ENCODE peak calls at places on chromosomes 3 and 15, in five cellular contexts. I, H, W, B and P are unnamed samples.
A peak's percentile ranks its signal among the peaks of the same experiment; 100 is the strongest.

GRCh38 chr3:33152363-33153360 is 38.8 kb downstream of the CRTAP start:
- DNase-seq in B (no peak), W (no peak), H (no peak), I (no peak), P (no peak)

GRCh38 chr3:132222868-132223538 is 94.2 kb upstream of the ACP3 start:
- DNase-seq in H (no peak), B (no peak), I (no peak), W (no peak), P (no peak)

GRCh38 chr3:44682182-44682896 is 30.1 kb upstream of the ZNF502 start:
- DNase-seq in B (no peak), I (no peak), H (no peak), W (no peak), P (no peak)

GRCh38 chr15:90097475-90097874 is 4.8 kb downstream of the IDH2 start:
- DNase-seq in H (no peak), I (no peak), W (no peak), B (no peak), P (peak; percentile 6)

GRCh38 chr3:188941103-188941502 is 230.7 kb upstream of the TPRG1 start:
- DNase-seq in B (no peak), W (no peak), I (no peak), H (no peak), P (peak; percentile 22)

GRCh38 chr3:126567696-126568438 is 9.1 kb upstream of the C3orf22 start:
- DNase-seq in B (peak; percentile 25), I (peak; percentile 21), W (no peak), H (no peak), P (no peak)

GRCh38 chr3:149245738-149246451 is 24.3 kb upstream of the CP start:
- DNase-seq in I (no peak), B (peak; percentile 75), H (no peak), W (no peak), P (peak; percentile 68)

GRCh38 chr3:61577760-61578159 is 16.4 kb downstream of the PTPRG start:
- DNase-seq in H (no peak), W (no peak), B (no peak), I (no peak), P (no peak)

GRCh38 chr15:85588657-85589056 is 206.1 kb downstream of the KLHL25 start:
- DNase-seq in W (no peak), I (no peak), B (no peak), H (no peak), P (no peak)

GRCh38 chr3:133568294-133569014 is 5.0 kb upstream of the CDV3 start:
- DNase-seq in B (peak; percentile 47), W (peak; percentile 73), H (no peak), I (peak; percentile 55), P (no peak)

GRCh38 chr3:38738630-38739395 is 77.2 kb downstream of the SCN10A start:
- DNase-seq in B (peak; percentile 27), I (peak; percentile 37), W (peak; percentile 47), H (peak; percentile 67), P (peak; percentile 53)

GRCh38 chr3:17140670-17141505 is 256.1 kb downstream of the PLCL2 start:
- DNase-seq in H (no peak), B (no peak), W (no peak), I (no peak), P (no peak)

GRCh38 chr15:33810083-33810595 is 158.2 kb upstream of the CHRM5 start:
- DNase-seq in W (no peak), I (no peak), B (no peak), H (no peak), P (no peak)

DNA sequence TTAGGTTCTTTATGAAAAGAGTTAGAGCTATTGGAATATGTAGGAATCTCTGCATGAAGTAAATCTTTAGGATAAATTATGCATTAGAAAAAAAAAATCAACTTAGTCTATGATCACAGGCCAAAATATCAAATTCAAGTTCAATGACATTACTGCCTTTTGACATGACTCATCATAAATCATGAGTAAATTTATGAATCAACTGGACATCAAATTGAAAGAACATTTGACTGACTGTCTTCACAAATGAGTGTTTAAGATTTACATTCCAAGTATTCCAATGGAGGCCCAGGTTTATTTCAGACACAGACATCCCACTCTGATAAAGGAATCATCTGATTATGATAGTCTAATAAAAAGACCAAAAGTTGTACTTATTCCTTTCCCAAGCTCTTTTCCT is 192.8 kb upstream of the TTC14 start:
- DNase-seq in I (no peak), B (no peak), W (no peak), H (no peak), P (no peak)
- TF ChIP-seq MAX in I (no peak), B (no peak), W (no peak), H (no peak), P (no peak)

DNA sequence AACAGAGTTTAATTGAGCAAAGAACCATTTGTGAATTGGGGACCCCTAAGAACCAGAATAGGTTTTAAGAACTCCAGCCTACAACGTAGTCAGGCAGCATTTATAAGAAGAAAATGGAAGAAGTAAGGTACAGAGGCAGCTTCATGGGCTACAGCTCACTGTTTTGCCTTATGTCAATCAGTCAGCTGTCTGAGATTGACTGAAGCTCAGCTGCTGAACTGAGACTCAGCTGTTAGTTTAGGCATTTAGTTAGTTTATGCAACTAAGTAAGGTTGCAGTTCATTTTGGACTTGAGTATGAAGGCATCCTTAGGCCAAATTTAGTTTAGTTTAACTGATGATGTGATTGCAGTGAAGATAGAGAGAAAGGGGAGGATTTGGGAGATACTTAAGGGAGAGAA is 34.1 kb upstream of the RASA2 start:
- DNase-seq in H (no peak), I (no peak), B (no peak), W (no peak), P (no peak)
- TF ChIP-seq POLR2A in H (no peak), I (no peak), B (no peak), W (no peak), P (no peak)

GRCh38 chr15:100728371-100729201 is 126.2 kb downstream of the ASB7 start:
- DNase-seq in W (no peak), I (no peak), H (no peak), B (no peak), P (peak; percentile 59)

GRCh38 chr15:100726070-100726420 is 123.7 kb downstream of the ASB7 start:
- DNase-seq in B (no peak), I (no peak), H (no peak), W (no peak), P (no peak)

GRCh38 chr15:100727291-100727851 is 125.0 kb downstream of the ASB7 start:
- DNase-seq in H (no peak), I (no peak), W (no peak), B (no peak), P (peak; percentile 58)

GRCh38 chr15:100725121-100726069 is 123.0 kb downstream of the ASB7 start:
- DNase-seq in B (no peak), H (no peak), I (no peak), W (no peak), P (no peak)

GRCh38 chr15:100726426-100727190 is 124.2 kb downstream of the ASB7 start:
- DNase-seq in B (no peak), W (no peak), I (no peak), H (no peak), P (no peak)
- TF ChIP-seq MAX in B (no peak), W (no peak), I (no peak), H (no peak), P (no peak)

DNA sequence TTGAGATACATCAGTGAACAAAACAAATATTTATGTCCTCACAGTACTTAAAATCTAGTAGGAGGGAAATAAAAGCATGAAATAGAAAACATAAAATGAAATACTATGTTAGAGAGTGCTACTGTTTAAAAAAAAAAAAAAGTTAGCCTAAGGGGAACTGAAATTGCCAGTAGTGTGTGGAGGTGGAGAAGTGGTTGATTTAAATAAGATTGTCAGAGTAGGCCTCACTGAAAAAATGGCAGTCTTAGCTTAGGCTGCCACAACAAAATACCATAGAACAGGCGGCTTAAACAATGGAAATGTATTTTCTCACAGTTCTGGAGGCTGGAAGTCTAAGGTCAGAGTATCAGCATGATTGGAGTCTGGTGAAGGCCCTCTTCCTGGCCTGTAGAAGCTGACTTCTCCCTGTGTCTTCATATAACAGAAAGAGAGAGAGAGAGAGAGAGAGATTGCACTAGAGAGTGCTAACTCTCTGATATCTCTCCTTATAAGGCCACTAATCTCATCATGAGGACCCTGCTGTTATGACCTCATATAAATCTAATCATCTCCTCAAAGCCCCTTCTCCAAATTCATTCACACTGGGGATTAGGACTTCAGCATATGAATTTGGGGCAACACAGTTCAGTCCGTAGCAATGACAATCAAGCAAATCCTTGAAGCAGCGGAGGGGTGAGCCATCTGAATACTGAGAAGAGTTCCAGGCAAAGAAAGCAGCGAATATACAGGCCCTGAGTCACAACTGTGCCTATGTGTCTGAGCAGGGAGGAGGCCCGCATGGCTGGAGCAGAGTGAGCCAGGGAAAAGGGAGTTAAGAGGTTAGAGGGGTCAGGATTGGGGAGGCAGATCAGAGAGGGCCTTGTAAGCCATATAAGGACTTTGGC is 23.6 kb upstream of the LRRC34 start:
- DNase-seq in W (no peak), B (no peak), H (no peak), I (no peak), P (no peak)
- TF ChIP-seq POLR2A in W (no peak), B (no peak), H (no peak), I (no peak), P (no peak)

GRCh38 chr3:40845916-40846315 is 321.2 kb downstream of the ZNF621 start:
- DNase-seq in H (no peak), B (no peak), I (no peak), W (no peak), P (no peak)

GRCh38 chr3:40846466-40846865 is 321.7 kb downstream of the ZNF621 start:
- DNase-seq in B (no peak), H (no peak), W (no peak), I (no peak), P (no peak)

GRCh38 chr3:40848411-40848810 is 323.7 kb downstream of the ZNF621 start:
- DNase-seq in B (no peak), W (no peak), H (no peak), I (no peak), P (no peak)

GRCh38 chr3:40845447-40845846 is 320.7 kb downstream of the ZNF621 start:
- DNase-seq in W (no peak), H (no peak), B (no peak), I (no peak), P (no peak)

GRCh38 chr3:40847571-40847992 is 322.8 kb downstream of the ZNF621 start:
- DNase-seq in I (no peak), W (no peak), B (peak; percentile 29), H (no peak), P (no peak)
- TF ChIP-seq MAX in I (no peak), W (no peak), B (no peak), H (no peak), P (no peak)

GRCh38 chr3:162628531-162628930 is 1131.9 kb downstream of the OTOL1 start:
- DNase-seq in H (no peak), W (no peak), B (no peak), I (no peak), P (no peak)
- TF ChIP-seq POLR2A in H (no peak), W (no peak), B (no peak), I (no peak), P (no peak)

DNA sequence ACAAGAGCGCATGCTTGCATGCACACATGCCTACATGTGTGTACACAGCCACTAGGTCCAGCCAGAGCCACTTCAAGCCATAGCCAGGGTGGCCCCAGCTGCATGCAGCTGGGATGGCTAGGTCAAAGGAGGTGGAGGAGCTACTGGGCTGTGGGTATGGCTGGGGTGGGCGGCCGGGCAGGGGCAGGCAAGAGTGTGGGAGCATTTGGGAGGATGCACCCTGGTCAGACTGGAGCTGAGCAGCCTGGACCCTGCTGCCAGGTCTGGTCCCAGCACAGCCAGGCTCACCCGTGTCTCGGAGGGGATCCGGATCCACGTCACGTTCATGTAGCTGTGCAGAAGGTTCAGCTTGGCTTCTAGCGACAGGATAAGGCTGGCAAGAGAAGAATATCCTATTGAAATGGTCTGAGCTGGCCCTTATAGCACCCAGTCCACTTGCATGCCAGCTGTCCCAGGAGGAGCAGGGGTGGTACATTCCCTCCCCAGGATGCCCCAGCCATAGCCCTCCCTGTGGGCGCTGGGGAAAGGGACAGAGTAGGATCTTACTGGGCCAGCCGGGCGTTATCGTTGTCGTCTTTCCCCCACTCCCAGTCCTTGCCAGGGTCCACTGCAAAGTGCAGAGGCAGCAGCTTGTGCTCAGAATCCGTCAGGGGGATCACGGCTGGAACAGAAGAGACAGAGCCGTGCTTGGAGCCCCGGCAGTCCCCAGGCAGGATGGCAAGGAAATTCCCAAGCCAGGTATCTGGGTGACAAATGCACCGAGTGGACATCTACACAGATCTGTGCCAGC is 160.5 kb downstream of the KLF13 start:
- DNase-seq in I (no peak), W (no peak), H (no peak), B (no peak), P (no peak)
- TF ChIP-seq MAX in I (no peak), W (no peak), H (no peak), B (no peak), P (no peak)